ENCODE peak calls at places on chromosomes 6 and 20, in seven cellular contexts. I, H, M, V, D, J and O are unnamed samples.

GRCh38 chr6:132648356-132648755 is 10.6 kb downstream of the TAAR1 start:
- DNase-seq in I (no peak), H (peak; percentile 61), M (no peak), V (peak; percentile 87), D (no peak), J (peak; percentile 77), O (peak; percentile 77)

GRCh38 chr6:1787894-1788293 is 178.2 kb downstream of the FOXC1 start:
- DNase-seq in I (peak; percentile 51), H (peak; percentile 82), M (no peak), V (peak; percentile 68), D (no peak), J (no peak), O (peak; percentile 81)

GRCh38 chr6:87274660-87275273 is 47.6 kb upstream of the SMIM8 start:
- DNase-seq in I (no peak), H (peak; percentile 73), M (no peak), V (peak; percentile 10), D (no peak), J (peak; percentile 63), O (peak; percentile 77)

GRCh38 chr6:33497157-33497556 is 42.8 kb downstream of the ZBTB9 start:
- DNase-seq in I (no peak), H (no peak), M (no peak), V (no peak), D (no peak), J (no peak), O (no peak)

GRCh38 chr6:82385102-82385501 is 21.5 kb downstream of the TPBG start:
- DNase-seq in I (no peak), H (no peak), M (peak; percentile 34), V (no peak), D (no peak), J (no peak), O (no peak)

GRCh38 chr20:51439160-51439689 is 103.3 kb downstream of the NFATC2 start:
- DNase-seq in I (no peak), H (no peak), M (no peak), V (no peak), D (no peak), J (no peak), O (no peak)

GRCh38 chr6:154429711-154430110 is 73.1 kb upstream of the IPCEF1 start:
- DNase-seq in I (no peak), H (no peak), M (no peak), V (no peak), D (no peak), J (no peak), O (no peak)

GRCh38 chr6:150767585-150768164 is 97.8 kb upstream of the MTHFD1L start:
- DNase-seq in I (no peak), H (peak; percentile 24), M (no peak), V (no peak), D (no peak), J (no peak), O (peak; percentile 71)

GRCh38 chr6:26576929-26577719 is 19.6 kb upstream of the ABT1 start:
- DNase-seq in I (no peak), H (peak; percentile 80), M (no peak), V (peak; percentile 81), D (peak; percentile 54), J (peak; percentile 74), O (peak; percentile 79)

GRCh38 chr6:99745651-99746050 is 139.0 kb downstream of the PRDM13 start:
- DNase-seq in I (no peak), H (peak; percentile 7), M (no peak), V (no peak), D (no peak), J (no peak), O (peak; percentile 2)

GRCh38 chr6:69789573-69789972 is 7.2 kb downstream of the LMBRD1 start:
- DNase-seq in I (no peak), H (no peak), M (no peak), V (no peak), D (no peak), J (no peak), O (no peak)

GRCh38 chr6:34592208-34592952 is 36.3 kb upstream of the SPDEF start:
- DNase-seq in I (no peak), H (no peak), M (no peak), V (no peak), D (no peak), J (no peak), O (no peak)

GRCh38 chr20:62365814-62366369 is 1.2 kb downstream of the LAMA5 start:
- DNase-seq in I (no peak), H (no peak), M (peak; percentile 92), V (peak; percentile 81), D (no peak), J (no peak), O (no peak)

GRCh38 chr6:169172435-169172834 is 81.2 kb downstream of the THBS2 start:
- DNase-seq in I (no peak), H (peak; percentile 89), M (no peak), V (peak; percentile 21), D (peak; percentile 55), J (peak; percentile 3), O (peak; percentile 88)

GRCh38 chr6:40953486-40953885 is 85.5 kb downstream of the UNC5CL start:
- DNase-seq in I (no peak), H (peak; percentile 30), M (no peak), V (no peak), D (no peak), J (no peak), O (no peak)
- H3K4me3 ChIP-seq in I (no peak overlapping the region), H (no peak overlapping the region), M (no peak overlapping the region), V (no peak overlapping the region), D (no peak overlapping the region), J (no peak overlapping the region), O (no peak overlapping the region)

GRCh38 chr6:36132221-36132895 is 2.0 kb downstream of the MAPK13 start:
- DNase-seq in I (no peak), H (no peak), M (peak; percentile 37), V (no peak), D (no peak), J (no peak), O (no peak)

GRCh38 chr6:36133148-36133547 is 2.8 kb downstream of the MAPK13 start:
- DNase-seq in I (no peak), H (no peak), M (peak; percentile 17), V (no peak), D (no peak), J (no peak), O (no peak)

GRCh38 chr6:36129889-36130671 is at the start of gene MAPK13:
- DNase-seq in I (peak; percentile 64), H (peak; percentile 29), M (peak; percentile 92), V (peak; percentile 55), D (no peak), J (peak; percentile 64), O (no peak)

GRCh38 chr6:36130672-36131516 is 581 bp downstream of the MAPK13 start:
- DNase-seq in I (peak; percentile 73), H (peak; percentile 34), M (peak; percentile 85), V (peak; percentile 24), D (no peak), J (no peak), O (no peak)

GRCh38 chr6:36131517-36132220 is 1.4 kb downstream of the MAPK13 start:
- DNase-seq in I (peak; percentile 85), H (peak; percentile 85), M (peak; percentile 40), V (peak; percentile 14), D (peak; percentile 54), J (peak; percentile 97), O (peak; percentile 41)
- H3K4me3 ChIP-seq in I (no peak overlapping the region), H (peak overlapping the region; percentile 27), M (peak overlapping the region; percentile 50), V (peak overlapping the region; percentile 73), D (no peak overlapping the region), J (peak overlapping the region; percentile 85), O (no peak overlapping the region)

GRCh38 chr20:3932277-3933073 is 43.3 kb downstream of the PANK2 start:
- DNase-seq in I (no peak), H (no peak), M (no peak), V (no peak), D (no peak), J (peak; percentile 55), O (peak; percentile 47)
- H3K4me3 ChIP-seq in I (no peak overlapping the region), H (no peak overlapping the region), M (no peak overlapping the region), V (no peak overlapping the region), D (peak overlapping the region; percentile 57), J (peak overlapping the region; percentile 55), O (no peak overlapping the region)

GRCh38 chr6:158122048-158122447 is 46.0 kb downstream of the SERAC1 start:
- DNase-seq in I (no peak), H (no peak), M (no peak), V (peak; percentile 90), D (no peak), J (no peak), O (no peak)

GRCh38 chr6:158125271-158125670 is 42.8 kb downstream of the SERAC1 start:
- DNase-seq in I (no peak), H (no peak), M (no peak), V (no peak), D (no peak), J (no peak), O (no peak)

GRCh38 chr6:158121335-158121734 is 46.7 kb downstream of the SERAC1 start:
- DNase-seq in I (no peak), H (no peak), M (no peak), V (no peak), D (no peak), J (no peak), O (no peak)

DNA sequence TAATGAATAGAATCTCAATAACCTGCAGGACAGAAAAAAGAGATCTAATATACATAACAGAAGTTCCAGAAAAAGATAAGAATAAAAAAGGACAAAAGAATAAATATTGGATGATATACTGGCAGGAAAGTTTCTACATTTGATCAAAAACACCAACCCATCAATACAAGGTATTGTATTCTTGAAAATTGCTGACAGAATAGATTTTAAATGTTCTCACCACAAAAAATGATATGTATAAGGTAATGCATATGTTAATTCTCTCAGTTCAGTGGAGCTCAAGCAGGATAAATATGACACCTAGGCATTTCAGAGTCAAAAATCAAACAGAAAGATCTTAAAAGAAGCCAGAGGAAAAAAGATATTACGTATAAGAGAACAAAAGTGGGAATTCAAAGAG is 43.8 kb downstream of the SERAC1 start:
- DNase-seq in I (no peak), H (no peak), M (no peak), V (no peak), D (no peak), J (no peak), O (no peak)
- H3K4me3 ChIP-seq in I (no peak overlapping the region), H (no peak overlapping the region), M (no peak overlapping the region), V (no peak overlapping the region), D (no peak overlapping the region), J (no peak overlapping the region), O (no peak overlapping the region)

GRCh38 chr6:42136508-42137191 is 5.8 kb downstream of the C6orf132 start:
- DNase-seq in I (no peak), H (peak; percentile 55), M (peak; percentile 92), V (peak; percentile 85), D (no peak), J (peak; percentile 71), O (peak; percentile 74)
- H3K4me3 ChIP-seq in I (no peak overlapping the region), H (no peak overlapping the region), M (no peak overlapping the region), V (peak overlapping the region; percentile 28), D (no peak overlapping the region), J (peak overlapping the region; percentile 28), O (no peak overlapping the region)

GRCh38 chr20:8399963-8400362 is 267.9 kb downstream of the PLCB1 start:
- DNase-seq in I (no peak), H (no peak), M (no peak), V (no peak), D (no peak), J (no peak), O (no peak)
- H3K4me3 ChIP-seq in I (no peak overlapping the region), H (no peak overlapping the region), M (no peak overlapping the region), V (no peak overlapping the region), D (no peak overlapping the region), J (no peak overlapping the region), O (no peak overlapping the region)

DNA sequence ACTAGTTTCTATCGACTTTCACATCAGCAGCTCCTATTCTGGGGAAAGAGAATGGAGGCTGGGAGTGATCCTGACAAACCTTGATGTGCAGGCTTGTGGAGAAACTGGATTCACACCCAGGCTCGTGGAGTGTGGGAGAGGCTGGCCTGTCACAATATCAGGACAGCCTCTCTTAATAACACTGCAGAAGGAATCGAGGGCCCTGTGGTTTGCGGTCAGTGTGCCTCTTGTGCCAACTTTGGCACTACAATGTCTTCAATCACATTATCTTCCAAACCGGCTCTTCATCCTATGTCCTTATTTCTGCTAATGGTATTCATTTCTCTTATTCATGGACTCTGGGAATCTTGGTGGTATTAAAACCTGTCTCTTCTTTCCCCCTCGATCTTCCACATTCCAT is 92.7 kb downstream of the PRL start:
- DNase-seq in I (no peak), H (no peak), M (no peak), V (no peak), D (no peak), J (no peak), O (no peak)
- H3K4me3 ChIP-seq in I (no peak overlapping the region), H (no peak overlapping the region), M (no peak overlapping the region), V (no peak overlapping the region), D (no peak overlapping the region), J (no peak overlapping the region), O (no peak overlapping the region)